ENCODE peak calls at places on chromosome 5, in nine cellular contexts. One of them, this sample, is unnamed.

GRCh38 chr5:15577132-15577531 is 77.2 kb downstream of the FBXL7 start:
- DNase-seq in uterus: no peak
- DNase-seq in Kasumi-1: no peak
- DNase-seq in lung: no peak
- DNase-seq in breast epithelium: no peak
- DNase-seq in activated T-cell treated with anti-CD3 and anti-CD28 coated beads for 1 hour: no peak
- DNase-seq in SHP77 treated with DMSO at 0.1 percent for 48 hours: no peak
- DNase-seq in SIG-M5: no peak
- DNase-seq in AML-193: no peak
- DNase-seq in this sample: no peak

GRCh38 chr5:80921026-80921425 is 39.1 kb upstream of the RASGRF2 start:
- DNase-seq in SIG-M5: no peak
- DNase-seq in lung: no peak
- DNase-seq in SHP77 treated with DMSO at 0.1 percent for 48 hours: no peak
- DNase-seq in breast epithelium: no peak
- DNase-seq in AML-193: no peak
- DNase-seq in Kasumi-1: no peak
- DNase-seq in uterus: no peak
- DNase-seq in activated T-cell treated with anti-CD3 and anti-CD28 coated beads for 1 hour: no peak
- DNase-seq in this sample: no peak

GRCh38 chr5:96088676-96089075 is 127.0 kb upstream of the ELL2 start:
- DNase-seq in SIG-M5: no peak
- DNase-seq in SHP77 treated with DMSO at 0.1 percent for 48 hours: no peak
- DNase-seq in uterus: no peak
- DNase-seq in lung: no peak
- DNase-seq in AML-193: no peak
- DNase-seq in breast epithelium: no peak
- DNase-seq in activated T-cell treated with anti-CD3 and anti-CD28 coated beads for 1 hour: no peak
- DNase-seq in Kasumi-1: no peak
- DNase-seq in this sample: no peak

GRCh38 chr5:20610650-20611049 is 622.6 kb upstream of the CDH18 start:
- DNase-seq in uterus: no peak
- DNase-seq in lung: no peak
- DNase-seq in AML-193: peak; percentile 1
- DNase-seq in SHP77 treated with DMSO at 0.1 percent for 48 hours: peak; percentile 83
- DNase-seq in activated T-cell treated with anti-CD3 and anti-CD28 coated beads for 1 hour: no peak
- DNase-seq in Kasumi-1: no peak
- DNase-seq in SIG-M5: no peak
- DNase-seq in breast epithelium: no peak
- DNase-seq in this sample: no peak

GRCh38 chr5:9340095-9340494 is 205.8 kb downstream of the SEMA5A start:
- DNase-seq in SIG-M5: no peak
- DNase-seq in uterus: no peak
- DNase-seq in activated T-cell treated with anti-CD3 and anti-CD28 coated beads for 1 hour: no peak
- DNase-seq in lung: no peak
- DNase-seq in AML-193: no peak
- DNase-seq in SHP77 treated with DMSO at 0.1 percent for 48 hours: no peak
- DNase-seq in Kasumi-1: no peak
- DNase-seq in breast epithelium: no peak
- DNase-seq in this sample: no peak

GRCh38 chr5:76867027-76867426 is 17.2 kb downstream of the S100Z start:
- DNase-seq in AML-193: no peak
- DNase-seq in SHP77 treated with DMSO at 0.1 percent for 48 hours: no peak
- DNase-seq in SIG-M5: no peak
- DNase-seq in Kasumi-1: no peak
- DNase-seq in activated T-cell treated with anti-CD3 and anti-CD28 coated beads for 1 hour: no peak
- DNase-seq in uterus: no peak
- DNase-seq in breast epithelium: no peak
- DNase-seq in lung: no peak
- DNase-seq in this sample: no peak

GRCh38 chr5:40781843-40782409 is 16.2 kb downstream of the PRKAA1 start:
- DNase-seq in lung: no peak
- DNase-seq in Kasumi-1: peak; percentile 29
- DNase-seq in AML-193: peak; percentile 46
- DNase-seq in SIG-M5: no peak
- DNase-seq in activated T-cell treated with anti-CD3 and anti-CD28 coated beads for 1 hour: no peak
- DNase-seq in uterus: no peak
- DNase-seq in SHP77 treated with DMSO at 0.1 percent for 48 hours: no peak
- DNase-seq in breast epithelium: no peak
- DNase-seq in this sample: peak; percentile 63

GRCh38 chr5:124546643-124547042 is 199.8 kb downstream of the ZNF608 start:
- DNase-seq in SHP77 treated with DMSO at 0.1 percent for 48 hours: no peak
- DNase-seq in Kasumi-1: peak; percentile 42
- DNase-seq in breast epithelium: no peak
- DNase-seq in lung: no peak
- DNase-seq in uterus: no peak
- DNase-seq in SIG-M5: no peak
- DNase-seq in activated T-cell treated with anti-CD3 and anti-CD28 coated beads for 1 hour: no peak
- DNase-seq in AML-193: no peak
- DNase-seq in this sample: no peak

GRCh38 chr5:161167001-161167765 is 315.2 kb upstream of the ATP10B start:
- DNase-seq in SHP77 treated with DMSO at 0.1 percent for 48 hours: peak; percentile 12
- DNase-seq in breast epithelium: no peak
- DNase-seq in AML-193: no peak
- DNase-seq in lung: no peak
- DNase-seq in activated T-cell treated with anti-CD3 and anti-CD28 coated beads for 1 hour: no peak
- DNase-seq in uterus: no peak
- DNase-seq in SIG-M5: no peak
- DNase-seq in Kasumi-1: no peak
- DNase-seq in this sample: no peak

GRCh38 chr5:637581-638450 is 25.7 kb downstream of the CEP72 start:
- DNase-seq in SIG-M5: no peak
- DNase-seq in breast epithelium: no peak
- DNase-seq in lung: no peak
- DNase-seq in SHP77 treated with DMSO at 0.1 percent for 48 hours: no peak
- DNase-seq in activated T-cell treated with anti-CD3 and anti-CD28 coated beads for 1 hour: no peak
- DNase-seq in AML-193: no peak
- DNase-seq in Kasumi-1: no peak
- DNase-seq in uterus: no peak
- DNase-seq in this sample: no peak

GRCh38 chr5:144135113-144135762 is 35.2 kb downstream of the YIPF5 start:
- DNase-seq in lung: no peak
- DNase-seq in Kasumi-1: no peak
- DNase-seq in activated T-cell treated with anti-CD3 and anti-CD28 coated beads for 1 hour: no peak
- DNase-seq in uterus: no peak
- DNase-seq in AML-193: no peak
- DNase-seq in SHP77 treated with DMSO at 0.1 percent for 48 hours: no peak
- DNase-seq in breast epithelium: no peak
- DNase-seq in SIG-M5: no peak
- DNase-seq in this sample: peak; percentile 86

GRCh38 chr5:13553896-13554295 is 390.6 kb downstream of the DNAH5 start:
- DNase-seq in Kasumi-1: peak; percentile 38
- DNase-seq in breast epithelium: no peak
- DNase-seq in SIG-M5: no peak
- DNase-seq in AML-193: no peak
- DNase-seq in lung: no peak
- DNase-seq in uterus: no peak
- DNase-seq in activated T-cell treated with anti-CD3 and anti-CD28 coated beads for 1 hour: no peak
- DNase-seq in SHP77 treated with DMSO at 0.1 percent for 48 hours: no peak
- DNase-seq in this sample: no peak

GRCh38 chr5:98428806-98429205 is 344.7 kb upstream of the RGMB start:
- DNase-seq in SHP77 treated with DMSO at 0.1 percent for 48 hours: no peak
- DNase-seq in SIG-M5: no peak
- DNase-seq in AML-193: no peak
- DNase-seq in Kasumi-1: no peak
- DNase-seq in uterus: no peak
- DNase-seq in breast epithelium: no peak
- DNase-seq in activated T-cell treated with anti-CD3 and anti-CD28 coated beads for 1 hour: no peak
- DNase-seq in lung: peak; percentile 68
- DNase-seq in this sample: no peak

GRCh38 chr5:150562832-150563231 is 54.9 kb downstream of the NDST1 start:
- DNase-seq in activated T-cell treated with anti-CD3 and anti-CD28 coated beads for 1 hour: no peak
- DNase-seq in uterus: peak; percentile 14
- DNase-seq in SIG-M5: no peak
- DNase-seq in breast epithelium: no peak
- DNase-seq in AML-193: peak; percentile 39
- DNase-seq in lung: no peak
- DNase-seq in SHP77 treated with DMSO at 0.1 percent for 48 hours: peak; percentile 7
- DNase-seq in Kasumi-1: peak; percentile 74
- DNase-seq in this sample: peak; percentile 22

GRCh38 chr5:1246711-1247431 is 21.7 kb downstream of the SLC6A18 start:
- DNase-seq in SHP77 treated with DMSO at 0.1 percent for 48 hours: no peak
- DNase-seq in activated T-cell treated with anti-CD3 and anti-CD28 coated beads for 1 hour: no peak
- DNase-seq in Kasumi-1: no peak
- DNase-seq in lung: peak; percentile 41
- DNase-seq in SIG-M5: no peak
- DNase-seq in breast epithelium: no peak
- DNase-seq in uterus: no peak
- DNase-seq in AML-193: no peak
- DNase-seq in this sample: no peak

GRCh38 chr5:138874771-138875628 is at the start of gene LRRTM2:
- DNase-seq in activated T-cell treated with anti-CD3 and anti-CD28 coated beads for 1 hour: no peak
- DNase-seq in AML-193: no peak
- DNase-seq in SIG-M5: no peak
- DNase-seq in SHP77 treated with DMSO at 0.1 percent for 48 hours: peak; percentile 87
- DNase-seq in uterus: no peak
- DNase-seq in breast epithelium: no peak
- DNase-seq in lung: no peak
- DNase-seq in Kasumi-1: no peak
- DNase-seq in this sample: no peak

GRCh38 chr5:101783241-101784095 is 512.6 kb downstream of the SLCO4C1 start:
- DNase-seq in breast epithelium: no peak
- DNase-seq in SIG-M5: no peak
- DNase-seq in AML-193: no peak
- DNase-seq in lung: no peak
- DNase-seq in uterus: no peak
- DNase-seq in Kasumi-1: no peak
- DNase-seq in SHP77 treated with DMSO at 0.1 percent for 48 hours: no peak
- DNase-seq in activated T-cell treated with anti-CD3 and anti-CD28 coated beads for 1 hour: no peak
- DNase-seq in this sample: no peak

GRCh38 chr5:170503970-170504525 is at the start of gene KCNIP1:
- DNase-seq in Kasumi-1: peak; percentile 27
- DNase-seq in uterus: no peak
- DNase-seq in SIG-M5: no peak
- DNase-seq in AML-193: no peak
- DNase-seq in breast epithelium: no peak
- DNase-seq in activated T-cell treated with anti-CD3 and anti-CD28 coated beads for 1 hour: no peak
- DNase-seq in SHP77 treated with DMSO at 0.1 percent for 48 hours: no peak
- DNase-seq in lung: no peak
- DNase-seq in this sample: no peak

GRCh38 chr5:14696851-14697250 is 32.3 kb downstream of the OTULIN start:
- DNase-seq in AML-193: no peak
- DNase-seq in SIG-M5: no peak
- DNase-seq in activated T-cell treated with anti-CD3 and anti-CD28 coated beads for 1 hour: no peak
- DNase-seq in uterus: no peak
- DNase-seq in SHP77 treated with DMSO at 0.1 percent for 48 hours: no peak
- DNase-seq in lung: no peak
- DNase-seq in Kasumi-1: no peak
- DNase-seq in breast epithelium: no peak
- DNase-seq in this sample: no peak

GRCh38 chr5:167081561-167081960 is 1209.9 kb upstream of the WWC1 start:
- DNase-seq in SIG-M5: no peak
- DNase-seq in AML-193: no peak
- DNase-seq in activated T-cell treated with anti-CD3 and anti-CD28 coated beads for 1 hour: no peak
- DNase-seq in SHP77 treated with DMSO at 0.1 percent for 48 hours: no peak
- DNase-seq in breast epithelium: no peak
- DNase-seq in Kasumi-1: no peak
- DNase-seq in lung: no peak
- DNase-seq in uterus: no peak
- DNase-seq in this sample: no peak

GRCh38 chr5:31361234-31361633 is 167.7 kb downstream of the CDH6 start:
- DNase-seq in SHP77 treated with DMSO at 0.1 percent for 48 hours: no peak
- DNase-seq in uterus: peak; percentile 33
- DNase-seq in activated T-cell treated with anti-CD3 and anti-CD28 coated beads for 1 hour: no peak
- DNase-seq in breast epithelium: no peak
- DNase-seq in lung: no peak
- DNase-seq in Kasumi-1: no peak
- DNase-seq in SIG-M5: no peak
- DNase-seq in AML-193: no peak
- DNase-seq in this sample: no peak

GRCh38 chr5:136043968-136044610 is 15.3 kb downstream of the TGFBI start:
- DNase-seq in uterus: no peak
- DNase-seq in Kasumi-1: no peak
- DNase-seq in AML-193: no peak
- DNase-seq in breast epithelium: no peak
- DNase-seq in lung: no peak
- DNase-seq in activated T-cell treated with anti-CD3 and anti-CD28 coated beads for 1 hour: no peak
- DNase-seq in SIG-M5: no peak
- DNase-seq in SHP77 treated with DMSO at 0.1 percent for 48 hours: no peak
- DNase-seq in this sample: no peak

GRCh38 chr5:140312067-140312790 is 9.3 kb upstream of the PFDN1 start:
- DNase-seq in SIG-M5: no peak
- DNase-seq in Kasumi-1: peak; percentile 76
- DNase-seq in AML-193: peak; percentile 71
- DNase-seq in activated T-cell treated with anti-CD3 and anti-CD28 coated beads for 1 hour: no peak
- DNase-seq in lung: no peak
- DNase-seq in breast epithelium: no peak
- DNase-seq in SHP77 treated with DMSO at 0.1 percent for 48 hours: no peak
- DNase-seq in uterus: peak; percentile 58
- DNase-seq in this sample: peak; percentile 9

GRCh38 chr5:7756453-7756852 is 94.5 kb downstream of the CFAP90 start:
- DNase-seq in Kasumi-1: peak; percentile 93
- DNase-seq in lung: no peak
- DNase-seq in SIG-M5: no peak
- DNase-seq in AML-193: peak; percentile 11
- DNase-seq in SHP77 treated with DMSO at 0.1 percent for 48 hours: no peak
- DNase-seq in uterus: no peak
- DNase-seq in breast epithelium: no peak
- DNase-seq in activated T-cell treated with anti-CD3 and anti-CD28 coated beads for 1 hour: no peak
- DNase-seq in this sample: peak; percentile 43

GRCh38 chr5:142670811-142671210 is 15.1 kb downstream of the FGF1 start:
- DNase-seq in activated T-cell treated with anti-CD3 and anti-CD28 coated beads for 1 hour: no peak
- DNase-seq in uterus: no peak
- DNase-seq in Kasumi-1: no peak
- DNase-seq in AML-193: no peak
- DNase-seq in lung: no peak
- DNase-seq in breast epithelium: no peak
- DNase-seq in SIG-M5: no peak
- DNase-seq in SHP77 treated with DMSO at 0.1 percent for 48 hours: no peak
- DNase-seq in this sample: no peak

GRCh38 chr5:158811350-158811749 is 288.4 kb downstream of the EBF1 start:
- DNase-seq in activated T-cell treated with anti-CD3 and anti-CD28 coated beads for 1 hour: no peak
- DNase-seq in uterus: no peak
- DNase-seq in AML-193: no peak
- DNase-seq in SHP77 treated with DMSO at 0.1 percent for 48 hours: no peak
- DNase-seq in breast epithelium: no peak
- DNase-seq in lung: no peak
- DNase-seq in Kasumi-1: no peak
- DNase-seq in SIG-M5: no peak
- DNase-seq in this sample: no peak

GRCh38 chr5:176625966-176626875 is 4.1 kb downstream of the SNCB start:
- DNase-seq in SIG-M5: no peak
- DNase-seq in AML-193: no peak
- DNase-seq in uterus: no peak
- DNase-seq in SHP77 treated with DMSO at 0.1 percent for 48 hours: no peak
- DNase-seq in activated T-cell treated with anti-CD3 and anti-CD28 coated beads for 1 hour: no peak
- DNase-seq in breast epithelium: no peak
- DNase-seq in Kasumi-1: no peak
- DNase-seq in lung: no peak
- DNase-seq in this sample: no peak

This sample was measured in GF-D8.